ENCODE peak calls at places on chromosomes 11 and 22, in seven cellular contexts. J, E, M, Z, L, N and G are unnamed samples.

GRCh38 chr22:31378123-31378522 is 21.3 kb upstream of the DRG1 start:
- DNase-seq in Z (no peak), N (peak; percentile 36), E (no peak), J (no peak), L (no peak), M (no peak), G (no peak)

GRCh38 chr22:46767249-46767985 is 5.0 kb downstream of the TBC1D22A start:
- DNase-seq in J (no peak), Z (no peak), L (no peak), N (no peak), E (no peak), M (no peak), G (no peak)

GRCh38 chr11:125390949-125391348 is 105.1 kb downstream of the FEZ1 start:
- DNase-seq in N (no peak), M (no peak), E (no peak), J (no peak), L (no peak), Z (no peak), G (no peak)

GRCh38 chr11:46238967-46239800 is 38.3 kb upstream of the CREB3L1 start:
- DNase-seq in J (peak; percentile 47), L (peak; percentile 92), E (peak; percentile 73), M (peak; percentile 85), N (peak; percentile 69), Z (peak; percentile 79), G (peak; percentile 98)

GRCh38 chr11:68509105-68509504 is 48.6 kb downstream of the PPP6R3 start:
- DNase-seq in E (no peak), J (no peak), N (no peak), M (no peak), Z (no peak), L (no peak), G (no peak)

GRCh38 chr11:44574620-44575287 is 9.3 kb downstream of the CD82 start:
- DNase-seq in E (no peak), L (no peak), M (no peak), J (no peak), Z (no peak), N (peak; percentile 87), G (no peak)

GRCh38 chr22:43050995-43051394 is 36.0 kb upstream of the PACSIN2 start:
- DNase-seq in J (no peak), L (peak; percentile 71), M (no peak), N (no peak), Z (no peak), E (no peak), G (no peak)

GRCh38 chr11:61489833-61490585 is 18.5 kb upstream of the LRRC10B start:
- DNase-seq in E (no peak), L (peak; percentile 82), J (no peak), Z (peak; percentile 35), N (peak; percentile 43), M (no peak), G (peak; percentile 38)

GRCh38 chr11:57434640-57435546 is 8.0 kb upstream of the SLC43A3 start:
- DNase-seq in E (no peak), N (peak; percentile 94), Z (no peak), L (no peak), M (no peak), J (no peak), G (no peak)

GRCh38 chr22:49923445-49923844 is 5.0 kb downstream of the CRELD2 start:
- DNase-seq in M (no peak), J (no peak), Z (peak; percentile 15), E (no peak), N (no peak), L (no peak), G (peak; percentile 55)

GRCh38 chr11:126175261-126175885 is 36.1 kb downstream of the RPUSD4 start:
- DNase-seq in M (no peak), Z (no peak), L (no peak), J (no peak), N (peak; percentile 33), E (no peak), G (no peak)

GRCh38 chr11:3087373-3087772 is 30.1 kb upstream of the CARS1 start:
- DNase-seq in L (no peak), Z (no peak), E (no peak), M (no peak), J (no peak), N (no peak), G (no peak)

GRCh38 chr11:120781486-120782120 is 242.3 kb upstream of the TBCEL start:
- DNase-seq in E (no peak), Z (no peak), M (no peak), J (no peak), N (no peak), L (no peak), G (no peak)

GRCh38 chr11:116707746-116708145 is 65.0 kb downstream of the BUD13 start:
- DNase-seq in L (no peak), J (no peak), N (no peak), Z (no peak), M (no peak), E (no peak), G (no peak)

GRCh38 chr22:19942886-19943664 is 1.5 kb upstream of the TXNRD2 start:
- DNase-seq in L (no peak), J (peak; percentile 63), E (no peak), N (peak; percentile 77), M (no peak), Z (no peak), G (peak; percentile 72)

GRCh38 chr11:10302744-10303557 is 1.9 kb upstream of the ADM start:
- DNase-seq in N (no peak), L (no peak), E (peak; percentile 66), Z (peak; percentile 45), M (peak; percentile 69), J (no peak), G (peak; percentile 65)